ENCODE peak calls at places on chromosomes 2 and 18, in five cellular contexts. U is fibroblast of the conjunctiva, R is epithelial cell of prostate, H is WERI-Rb-1, E is HL-60. Z is an unnamed sample.

GRCh38 chr2:100106460-100106859 is 35.9 kb downstream of the AFF3 start:
- DNase-seq in U (no peak), R (no peak), H (no peak), E (no peak), Z (no peak)

GRCh38 chr2:135056790-135057189 is 4.7 kb downstream of the RAB3GAP1 start:
- DNase-seq in U (peak; percentile 28), R (no peak), H (no peak), E (no peak), Z (no peak)

GRCh38 chr2:122023059-122023879 is 267.8 kb downstream of the TSN start:
- DNase-seq in U (no peak), R (no peak), H (no peak), E (no peak), Z (no peak)

GRCh38 chr18:43681661-43682060 is 404.4 kb upstream of the SYT4 start:
- DNase-seq in U (no peak), R (no peak), H (no peak), E (no peak), Z (no peak)

GRCh38 chr2:45554073-45554742 is 56.9 kb downstream of the SRBD1 start:
- DNase-seq in U (peak; percentile 10), R (no peak), H (no peak), E (no peak), Z (no peak)

GRCh38 chr18:26082475-26082874 is 7.9 kb downstream of the SS18 start:
- DNase-seq in U (no peak), R (no peak), H (no peak), E (no peak), Z (no peak)

GRCh38 chr2:42568431-42569115 is at the start of gene MTA3:
- DNase-seq in U (no peak), R (no peak), H (peak; percentile 86), E (no peak), Z (peak; percentile 91)

GRCh38 chr2:205333351-205333750 is 348.9 kb upstream of the NRP2 start:
- DNase-seq in U (no peak), R (no peak), H (no peak), E (no peak), Z (no peak)

GRCh38 chr2:12005886-12006681 is 259.7 kb downstream of the LPIN1 start:
- DNase-seq in U (peak; percentile 42), R (no peak), H (no peak), E (no peak), Z (no peak)

GRCh38 chr2:45257820-45258219 is 248.6 kb upstream of the SIX2 start:
- DNase-seq in U (no peak), R (no peak), H (no peak), E (no peak), Z (no peak)

GRCh38 chr18:29147944-29148343 is 971.0 kb upstream of the CDH2 start:
- DNase-seq in U (peak; percentile 42), R (peak; percentile 29), H (peak; percentile 20), E (no peak), Z (no peak)

GRCh38 chr2:72137498-72138010 is 10.1 kb downstream of the CYP26B1 start:
- DNase-seq in U (no peak), R (no peak), H (peak; percentile 85), E (no peak), Z (peak; percentile 60)

GRCh38 chr18:9779630-9780029 is 71.5 kb downstream of the RAB31 start:
- DNase-seq in U (no peak), R (peak; percentile 45), H (no peak), E (peak; percentile 99), Z (no peak)

GRCh38 chr2:4528773-4529172 is 825.4 kb downstream of the DCDC2C start:
- DNase-seq in U (no peak), R (no peak), H (no peak), E (peak; percentile 2), Z (no peak)

GRCh38 chr2:215338883-215339679 is 27.2 kb downstream of the ATIC start:
- DNase-seq in U (no peak), R (no peak), H (no peak), E (no peak), Z (no peak)

GRCh38 chr2:127080941-127081769 is 25.8 kb downstream of the BIN1 start:
- DNase-seq in U (no peak), R (no peak), H (peak; percentile 84), E (no peak), Z (peak; percentile 70)

GRCh38 chr2:175937216-175937615 is 64.9 kb downstream of the LNPK start:
- DNase-seq in U (no peak), R (no peak), H (no peak), E (no peak), Z (no peak)

GRCh38 chr2:127016329-127016728 is 90.6 kb downstream of the BIN1 start:
- DNase-seq in U (no peak), R (no peak), H (no peak), E (no peak), Z (no peak)

GRCh38 chr2:235940330-235940729 is 227.9 kb downstream of the GBX2 start:
- DNase-seq in U (peak; percentile 31), R (no peak), H (no peak), E (no peak), Z (peak; percentile 65)

GRCh38 chr18:49734836-49735235 is 78.5 kb downstream of the ACAA2 start:
- DNase-seq in U (no peak), R (no peak), H (no peak), E (no peak), Z (no peak)

GRCh38 chr18:24413148-24413547 is 13.3 kb upstream of the IMPACT start:
- DNase-seq in U (no peak), R (no peak), H (peak; percentile 46), E (no peak), Z (no peak)

GRCh38 chr2:97662895-97663625 is 784 bp downstream of the ACTR1B start:
- DNase-seq in U (peak; percentile 23), R (no peak), H (peak; percentile 65), E (peak; percentile 71), Z (peak; percentile 88)

GRCh38 chr18:46772396-46772795 is 15.5 kb upstream of the ST8SIA5 start:
- DNase-seq in U (no peak), R (no peak), H (no peak), E (no peak), Z (no peak)

GRCh38 chr2:95350320-95351079 is 52.0 kb upstream of the FAHD2A start:
- DNase-seq in U (no peak), R (no peak), H (no peak), E (no peak), Z (no peak)

GRCh38 chr2:167052825-167053224 is 164.5 kb downstream of the XIRP2 start:
- DNase-seq in U (peak; percentile 28), R (peak; percentile 5), H (no peak), E (no peak), Z (no peak)

GRCh38 chr18:32445846-32446245 is 24.8 kb downstream of the GAREM1 start:
- DNase-seq in U (no peak), R (no peak), H (no peak), E (no peak), Z (no peak)

GRCh38 chr2:224584111-224584764 is 925 bp downstream of the CUL3 start:
- DNase-seq in U (no peak), R (no peak), H (peak; percentile 22), E (no peak), Z (no peak)

GRCh38 chr2:203330434-203330833 is 2.2 kb downstream of the ABI2 start:
- DNase-seq in U (peak; percentile 23), R (no peak), H (no peak), E (no peak), Z (no peak)

GRCh38 chr2:27212626-27213471 is 781 bp upstream of the SLC5A6 start:
- DNase-seq in U (no peak), R (no peak), H (peak; percentile 22), E (no peak), Z (no peak)

GRCh38 chr18:44507729-44508325 is 172.9 kb upstream of the SETBP1 start:
- DNase-seq in U (no peak), R (no peak), H (no peak), E (peak; percentile 72), Z (peak; percentile 74)